ENCODE peak calls at places on chromosome 18, in five cellular contexts. N is stimulated activated CD4-positive, alpha-beta T cell treated with anti-CD3 and anti-CD28 coated beads, Interleukin-4, amount 100 ng/mL, for 24 hours; S is CD8-positive, alpha-beta T cell; E is tibial nerve; Y is LoVo. D is an unnamed sample.

GRCh38 chr18:62616331-62616805 is 93.5 kb downstream of the ZCCHC2 start:
- DNase-seq in E (no peak), N (no peak), S (no peak), Y (no peak), D (peak; percentile 37)

GRCh38 chr18:61898576-61899205 is 5.9 kb upstream of the RNF152 start:
- DNase-seq in S (no peak), E (no peak), Y (peak; percentile 38), N (no peak), D (peak; percentile 8)

GRCh38 chr18:62883937-62884735 is 168.8 kb downstream of the PHLPP1 start:
- DNase-seq in E (no peak), S (no peak), Y (no peak), N (no peak), D (no peak)

GRCh38 chr18:38698108-38698507 is 1132.5 kb upstream of the CELF4 start:
- DNase-seq in S (no peak), E (no peak), Y (no peak), N (no peak), D (no peak)

GRCh38 chr18:39772155-39772919 is 2182.7 kb upstream of the PIK3C3 start:
- DNase-seq in S (no peak), Y (no peak), N (no peak), E (no peak), D (peak; percentile 30)

GRCh38 chr18:34592961-34593382 is 117.1 kb upstream of the DTNA start:
- DNase-seq in Y (no peak), S (no peak), E (peak; percentile 7), N (no peak), D (no peak)

GRCh38 chr18:12703714-12704113 is 872 bp downstream of the PSMG2 start:
- DNase-seq in N (peak; percentile 15), E (no peak), Y (no peak), S (no peak), D (no peak)

GRCh38 chr18:12645751-12646203 is 12.1 kb downstream of the SPIRE1 start:
- DNase-seq in N (no peak), S (no peak), E (no peak), Y (no peak), D (peak; percentile 41)

GRCh38 chr18:72197598-72197997 is 346.5 kb downstream of the CBLN2 start:
- DNase-seq in N (no peak), S (no peak), E (no peak), Y (no peak), D (no peak)

GRCh38 chr18:48996901-48997463 is 46.2 kb upstream of the SMAD7 start:
- DNase-seq in Y (peak; percentile 89), S (no peak), N (no peak), E (no peak), D (peak; percentile 47)